ENCODE peak calls at places on chromosomes 7 and 10, in eight cellular contexts. X is stomach; I is thoracic aorta; J is Jurkat, Clone E6-1; B is heart right ventricle; D is fibroblast of mammary gland; A is lung; W is CD8-positive, alpha-beta memory T cell. E is an unnamed sample.

GRCh38 chr10:69558559-69558958 is 14.7 kb downstream of the NEUROG3 start:
- DNase-seq in B (no peak), D (no peak), A (no peak), J (peak), W (peak), X (no peak), I (no peak), E (no peak)

GRCh38 chr10:17227367-17228080 is 517 bp upstream of the VIM start:
- DNase-seq in A (no peak), I (no peak), J (peak), B (no peak), X (no peak), D (peak), W (peak), E (no peak)

GRCh38 chr10:5943536-5943935 is 33.8 kb downstream of the IL15RA start:
- DNase-seq in I (no peak), D (peak), A (peak), X (no peak), B (peak), W (no peak), J (no peak), E (no peak)

GRCh38 chr10:120783098-120783497 is 68.1 kb upstream of the WDR11 start:
- DNase-seq in D (no peak), B (no peak), J (no peak), W (no peak), A (no peak), X (no peak), I (no peak), E (no peak)

GRCh38 chr10:118911361-118911760 is 118.2 kb upstream of the NANOS1 start:
- DNase-seq in A (no peak), X (no peak), W (no peak), I (no peak), J (no peak), B (no peak), D (peak), E (peak)

GRCh38 chr7:105521027-105521730 is 892 bp downstream of the PUS7 start:
- DNase-seq in J (no peak), W (peak), B (peak), A (peak), I (peak), D (peak), X (peak), E (peak)

GRCh38 chr10:91652364-91652763 is 19.5 kb upstream of the PPP1R3C start:
- DNase-seq in W (no peak), A (no peak), J (no peak), X (no peak), D (peak), I (no peak), B (no peak), E (peak)

GRCh38 chr7:56287429-56288138 is 171.4 kb upstream of the NUPR2 start:
- DNase-seq in J (no peak), B (peak), A (no peak), I (peak), X (peak), D (no peak), W (no peak), E (peak)

GRCh38 chr7:8147004-8147403 is 115.0 kb downstream of the ICA1 start:
- DNase-seq in I (no peak), X (no peak), D (no peak), W (no peak), A (no peak), J (no peak), B (peak), E (no peak)

GRCh38 chr7:21338728-21339164 is 89.1 kb upstream of the SP4 start:
- DNase-seq in I (no peak), A (no peak), X (no peak), W (peak), D (no peak), J (no peak), B (no peak), E (no peak)

GRCh38 chr7:91020611-91021385 is 243.4 kb upstream of the FZD1 start:
- DNase-seq in B (no peak), D (peak), X (no peak), A (no peak), J (no peak), W (no peak), I (no peak), E (no peak)

GRCh38 chr7:107327986-107328569 is 141.8 kb upstream of the GPR22 start:
- DNase-seq in D (no peak), A (no peak), J (no peak), I (no peak), W (no peak), X (no peak), B (no peak), E (no peak)

GRCh38 chr7:96303686-96304443 is 18.0 kb downstream of the SLC25A13 start:
- DNase-seq in I (no peak), J (no peak), D (peak), A (no peak), X (no peak), W (no peak), B (no peak), E (no peak)

GRCh38 chr10:132137111-132138072 is 49.4 kb upstream of the DPYSL4 start:
- DNase-seq in I (no peak), X (no peak), J (no peak), A (no peak), W (no peak), B (no peak), D (no peak), E (no peak)

GRCh38 chr7:148330822-148331221 is 259.7 kb upstream of the C7orf33 start:
- DNase-seq in W (no peak), I (no peak), D (no peak), B (no peak), X (no peak), J (no peak), A (no peak), E (no peak)

GRCh38 chr10:79383974-79384606 is 36.8 kb downstream of the PPIF start:
- DNase-seq in D (no peak), I (no peak), W (no peak), X (no peak), A (peak), B (no peak), J (no peak), E (no peak)

GRCh38 chr7:155734445-155734809 is 77.8 kb downstream of the SHH start:
- DNase-seq in J (no peak), X (no peak), A (no peak), D (peak), W (no peak), B (no peak), I (no peak), E (no peak)

GRCh38 chr10:110533149-110533548 is 34.3 kb upstream of the SMC3 start:
- DNase-seq in W (no peak), X (no peak), A (no peak), I (no peak), B (no peak), J (no peak), D (no peak), E (no peak)

GRCh38 chr7:80087051-80087767 is 47.4 kb upstream of the GNAI1 start:
- DNase-seq in A (no peak), D (peak), B (no peak), W (no peak), I (no peak), J (no peak), X (no peak), E (peak)

GRCh38 chr10:121300723-121301122 is 297.5 kb downstream of the FGFR2 start:
- DNase-seq in A (no peak), D (no peak), W (no peak), J (no peak), B (no peak), X (no peak), I (no peak), E (no peak)

GRCh38 chr10:31064334-31064733 is 32.7 kb upstream of the ZNF438 start:
- DNase-seq in A (no peak), X (no peak), I (no peak), J (no peak), D (peak), B (peak), W (no peak), E (peak)

GRCh38 chr10:37488792-37489657 is 363.6 kb downstream of the ANKRD30A start:
- DNase-seq in X (no peak), I (no peak), D (peak), B (no peak), W (no peak), J (no peak), A (peak), E (peak)

GRCh38 chr10:101063548-101064414 is 2.0 kb downstream of the KAZALD1 start:
- DNase-seq in X (no peak), A (no peak), W (no peak), B (peak), D (no peak), J (no peak), I (no peak), E (no peak)

GRCh38 chr7:69598487-69599148 is 343 bp downstream of the AUTS2 start:
- DNase-seq in I (no peak), J (no peak), B (peak), A (no peak), D (peak), X (no peak), W (no peak), E (no peak)

GRCh38 chr7:91068136-91068795 is 196.0 kb upstream of the FZD1 start:
- DNase-seq in I (no peak), J (no peak), B (no peak), W (no peak), A (no peak), X (no peak), D (no peak), E (no peak)

GRCh38 chr10:74784462-74784861 is 41.9 kb upstream of the KAT6B start:
- DNase-seq in D (no peak), J (no peak), B (no peak), W (no peak), I (no peak), X (no peak), A (no peak), E (no peak)

GRCh38 chr7:33854178-33854577 is 51.2 kb upstream of the BMPER start:
- DNase-seq in J (no peak), A (no peak), I (no peak), W (no peak), B (no peak), X (no peak), D (peak), E (peak)

GRCh38 chr7:66529889-66530615 is 98.6 kb upstream of the KCTD7 start:
- DNase-seq in D (peak), A (no peak), B (no peak), I (no peak), W (no peak), J (no peak), X (no peak), E (no peak)

GRCh38 chr7:111370002-111370401 is 192.3 kb downstream of the IMMP2L start:
- DNase-seq in W (no peak), D (no peak), A (no peak), I (no peak), X (no peak), B (no peak), J (no peak), E (no peak)

GRCh38 chr7:135736586-135737305 is 8.8 kb upstream of the SLC13A4 start:
- DNase-seq in X (no peak), W (no peak), D (no peak), B (no peak), I (no peak), A (no peak), J (no peak), E (peak)

GRCh38 chr7:149719050-149719899 is 54.1 kb downstream of the ZNF467 start:
- DNase-seq in I (no peak), D (peak), A (no peak), J (no peak), X (no peak), W (no peak), B (no peak), E (no peak)

GRCh38 chr7:92461027-92462003 is 14.0 kb downstream of the GATAD1 start:
- DNase-seq in X (no peak), A (no peak), J (peak), I (no peak), B (peak), D (peak), W (no peak), E (no peak)

GRCh38 chr10:114315566-114316420 is 76.7 kb downstream of the VWA2 start:
- DNase-seq in W (no peak), B (no peak), X (no peak), D (no peak), J (no peak), A (no peak), I (no peak), E (no peak)

GRCh38 chr7:123570390-123571182 is 13.0 kb upstream of the NDUFA5 start:
- DNase-seq in B (no peak), X (no peak), A (no peak), J (no peak), I (no peak), W (no peak), D (peak), E (no peak)

GRCh38 chr10:131663411-131663810 is 237.4 kb upstream of the PPP2R2D start:
- DNase-seq in J (no peak), B (no peak), A (no peak), W (no peak), X (peak), D (no peak), I (no peak), E (no peak)

GRCh38 chr10:2263556-2263955 is 526.2 kb upstream of the ADARB2 start:
- DNase-seq in X (no peak), B (no peak), I (no peak), D (no peak), W (no peak), A (no peak), J (no peak), E (no peak)

GRCh38 chr7:81478664-81479063 is 291.2 kb downstream of the HGF start:
- DNase-seq in J (no peak), D (no peak), I (no peak), X (peak), W (no peak), B (no peak), A (peak), E (no peak)

DNA sequence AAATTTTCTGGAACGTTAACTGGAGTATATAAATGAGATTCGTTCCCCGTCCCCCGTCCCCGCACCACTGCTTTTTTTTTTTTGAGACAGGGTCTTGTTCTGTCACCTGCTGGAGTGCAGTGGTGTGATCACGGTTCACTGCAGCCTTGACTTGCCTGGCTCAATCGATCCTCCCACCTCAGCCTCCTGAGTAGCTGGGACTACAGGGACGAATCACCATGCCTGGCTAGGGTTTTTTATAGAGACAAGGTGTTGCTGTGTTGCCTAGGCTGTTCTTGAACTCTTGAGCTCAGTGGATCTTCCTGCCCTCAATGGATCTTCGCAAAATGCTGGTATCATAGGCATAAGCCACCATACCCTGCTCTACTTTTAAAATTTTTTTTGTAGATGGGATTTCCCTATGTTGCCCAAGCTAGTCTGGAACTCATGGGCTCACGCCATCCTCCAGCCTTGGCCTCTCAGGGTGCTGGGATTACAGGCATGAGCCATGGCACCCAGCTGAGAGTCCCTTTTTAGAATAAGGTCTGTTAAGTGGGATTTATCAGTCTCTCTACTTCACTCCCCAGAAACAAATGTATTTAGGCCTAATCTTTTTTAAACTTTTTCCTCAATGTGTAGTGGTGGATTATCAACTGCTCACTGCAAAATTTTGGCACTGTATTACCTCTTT is 122.9 kb downstream of the LYZL1 start:
- DNase-seq in X (no peak), W (no peak), J (no peak), B (no peak), A (no peak), D (no peak), I (no peak), E (no peak)
- H3K4me3 ChIP-seq in X (no peak), W (no peak), J (no peak), B (no peak), A (no peak), D (no peak), I (peak), E (no peak)

GRCh38 chr10:94683214-94684054 is at the start of gene CYP2C18:
- DNase-seq in D (no peak), J (no peak), W (no peak), I (no peak), X (no peak), B (no peak), A (no peak), E (no peak)
- H3K4me3 ChIP-seq in D (no peak), J (no peak), W (no peak), I (no peak), X (no peak), B (no peak), A (no peak), E (no peak)

GRCh38 chr7:44484482-44485313 is 5.8 kb downstream of the NUDCD3 start:
- DNase-seq in A (no peak), J (no peak), D (no peak), B (no peak), X (no peak), W (no peak), I (no peak), E (no peak)
- H3K4me3 ChIP-seq in A (no peak), J (no peak), D (no peak), B (no peak), X (no peak), W (no peak), I (no peak), E (no peak)

GRCh38 chr7:4819450-4820404 is 42.1 kb downstream of the PAPOLB start:
- DNase-seq in X (no peak), I (no peak), J (no peak), A (no peak), W (no peak), B (peak), D (no peak), E (no peak)
- H3K4me3 ChIP-seq in X (no peak), I (peak), J (no peak), A (no peak), W (no peak), B (peak), D (no peak), E (no peak)

GRCh38 chr7:128741491-128741890 is 2.3 kb downstream of the CALU start:
- DNase-seq in B (no peak), J (no peak), X (no peak), A (no peak), D (no peak), W (no peak), I (no peak), E (no peak)
- H3K4me3 ChIP-seq in B (peak), J (no peak), X (no peak), A (no peak), D (peak), W (no peak), I (peak), E (peak)

GRCh38 chr7:4612237-4612636 is 69.9 kb upstream of the FOXK1 start:
- DNase-seq in B (no peak), J (no peak), I (no peak), W (no peak), D (no peak), X (no peak), A (no peak), E (no peak)

GRCh38 chr7:4612939-4613841 is 68.9 kb upstream of the FOXK1 start:
- DNase-seq in J (no peak), W (no peak), A (no peak), X (no peak), B (peak), D (peak), I (no peak), E (peak)

GRCh38 chr7:4613855-4614548 is 68.1 kb upstream of the FOXK1 start:
- DNase-seq in J (no peak), X (no peak), A (no peak), D (peak), B (no peak), W (no peak), I (no peak), E (peak)

GRCh38 chr7:4607321-4607729 is 74.8 kb upstream of the FOXK1 start:
- DNase-seq in W (no peak), A (no peak), D (peak), I (no peak), J (no peak), X (no peak), B (no peak), E (no peak)

DNA sequence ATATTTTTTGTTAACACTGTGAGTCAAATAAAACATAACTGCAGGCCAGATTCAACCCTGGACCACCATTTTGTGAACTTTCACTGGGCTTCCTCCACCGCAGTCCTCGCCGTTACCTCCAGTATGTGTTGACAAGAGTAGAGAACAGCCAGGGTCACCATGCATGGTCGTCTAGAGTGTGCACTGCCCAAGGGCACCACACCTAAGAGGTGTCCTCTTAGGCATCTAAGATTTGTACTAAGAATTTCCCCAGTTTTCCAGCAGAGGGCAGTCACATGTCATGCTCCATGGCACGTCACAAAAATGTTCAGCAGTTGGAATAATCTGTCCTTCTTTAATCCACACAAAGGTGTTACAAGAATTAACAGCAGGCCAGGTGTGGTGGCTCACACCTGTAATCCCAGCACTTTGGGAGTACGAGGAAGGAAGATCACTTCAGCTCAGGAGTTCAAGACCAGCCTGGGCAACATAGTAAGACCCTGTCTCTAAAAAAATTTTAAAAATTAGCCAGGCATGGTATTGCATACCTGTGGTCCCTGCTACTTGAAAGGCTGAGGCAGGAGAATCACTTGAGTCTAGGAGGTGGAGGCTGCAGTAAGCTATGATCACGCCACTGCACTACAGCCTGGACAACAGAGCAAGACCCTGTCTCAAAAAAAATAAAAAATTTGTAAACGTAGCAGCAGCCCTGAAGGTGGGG is 71.2 kb upstream of the FOXK1 start:
- DNase-seq in I (no peak), D (peak), W (peak), X (peak), A (peak), J (peak), B (peak), E (no peak)
- H3K4me3 ChIP-seq in I (no peak), D (no peak), W (no peak), X (no peak), A (no peak), J (no peak), B (no peak), E (no peak)

GRCh38 chr7:118580743-118581382 is 356.4 kb downstream of the ANKRD7 start:
- DNase-seq in J (no peak), X (no peak), D (no peak), A (no peak), I (no peak), W (no peak), B (no peak), E (no peak)

GRCh38 chr7:118573065-118573464 is 348.6 kb downstream of the ANKRD7 start:
- DNase-seq in X (no peak), J (no peak), A (no peak), B (peak), W (no peak), D (no peak), I (no peak), E (peak)

GRCh38 chr7:118572604-118573003 is 348.1 kb downstream of the ANKRD7 start:
- DNase-seq in I (no peak), A (no peak), D (no peak), W (no peak), X (no peak), B (no peak), J (no peak), E (no peak)

GRCh38 chr7:118575393-118575948 is 351.0 kb downstream of the ANKRD7 start:
- DNase-seq in I (no peak), B (no peak), D (no peak), J (no peak), A (no peak), X (no peak), W (no peak), E (no peak)
- H3K4me3 ChIP-seq in I (no peak), B (no peak), D (no peak), J (no peak), A (no peak), X (no peak), W (no peak), E (no peak)

GRCh38 chr7:118076564-118076963 is 107.4 kb upstream of the LSM8 start:
- DNase-seq in A (no peak), J (no peak), D (no peak), X (no peak), B (no peak), I (no peak), W (no peak), E (no peak)

GRCh38 chr7:118078015-118078414 is 105.9 kb upstream of the LSM8 start:
- DNase-seq in I (no peak), B (no peak), W (no peak), D (no peak), J (no peak), A (no peak), X (no peak), E (no peak)

GRCh38 chr7:118072893-118073674 is 110.9 kb upstream of the LSM8 start:
- DNase-seq in X (no peak), A (no peak), I (no peak), J (no peak), D (no peak), W (no peak), B (no peak), E (no peak)
- H3K4me3 ChIP-seq in X (no peak), A (no peak), I (no peak), J (no peak), D (no peak), W (no peak), B (no peak), E (no peak)